ENCODE peak calls at places on chromosomes 3 and 15, in nine cellular contexts. C is CD4-positive, alpha-beta memory T cell; A is cardiac fibroblast; W is neural progenitor cell; Y is tibial artery; E is aorta; P is AG09309; X is kidney epithelial cell; Z is AG10803. M is an unnamed sample.

GRCh38 chr3:47464603-47465002 is 11.1 kb downstream of the SCAP start:
- DNase-seq in Y (no peak), X (no peak), C (no peak), A (peak), E (no peak), W (no peak), Z (no peak), P (no peak), M (no peak)

GRCh38 chr3:173395412-173396181 is 1.9 kb upstream of the NLGN1 start:
- DNase-seq in P (peak), C (peak), Z (peak), X (no peak), E (peak), W (peak), A (peak), Y (peak), M (peak)

GRCh38 chr3:175433026-175433668 is 574.0 kb downstream of the NAALADL2 start:
- DNase-seq in E (no peak), Y (no peak), W (no peak), A (peak), X (no peak), P (peak), C (no peak), Z (peak), M (no peak)

GRCh38 chr15:30649952-30650929 is 24.3 kb downstream of the ARHGAP11B start:
- DNase-seq in E (no peak), A (peak), X (no peak), C (no peak), W (no peak), Y (no peak), Z (peak), P (no peak), M (no peak)

GRCh38 chr3:133570937-133571320 is 2.6 kb upstream of the CDV3 start:
- DNase-seq in P (no peak), C (no peak), A (no peak), Y (no peak), X (no peak), E (no peak), W (no peak), Z (peak), M (no peak)

GRCh38 chr3:2540115-2540514 is 441.4 kb downstream of the CNTN4 start:
- DNase-seq in X (no peak), E (no peak), C (no peak), A (no peak), Z (no peak), P (no peak), W (no peak), Y (no peak), M (no peak)

GRCh38 chr3:78285032-78285728 is 1245.3 kb downstream of the ROBO2 start:
- DNase-seq in Z (no peak), X (no peak), Y (no peak), A (no peak), C (no peak), P (no peak), E (no peak), W (peak), M (no peak)

GRCh38 chr3:34504755-34505154 is 706.3 kb downstream of the PDCD6IP start:
- DNase-seq in A (no peak), X (no peak), W (no peak), P (no peak), Y (no peak), E (no peak), Z (no peak), C (no peak), M (no peak)

GRCh38 chr15:60859996-60860494 is 369.1 kb downstream of the RORA start:
- DNase-seq in A (no peak), E (no peak), P (peak), W (no peak), Y (no peak), Z (peak), C (no peak), X (no peak), M (no peak)

GRCh38 chr3:29536016-29536736 is 255.3 kb downstream of the RBMS3 start:
- DNase-seq in W (no peak), C (no peak), E (no peak), X (no peak), Z (peak), Y (no peak), P (no peak), A (peak), M (no peak)

GRCh38 chr3:34444137-34444536 is 645.7 kb downstream of the PDCD6IP start:
- DNase-seq in A (no peak), E (no peak), X (no peak), Y (no peak), Z (no peak), P (no peak), C (no peak), W (no peak), M (no peak)

GRCh38 chr3:160225181-160226025 is at the start of gene C3orf80:
- DNase-seq in E (peak), Z (peak), Y (peak), C (peak), P (no peak), X (no peak), A (peak), W (peak), M (peak)

GRCh38 chr3:170641510-170642236 is 55.8 kb upstream of the SLC7A14 start:
- DNase-seq in W (no peak), C (no peak), A (no peak), Z (peak), Y (peak), P (no peak), E (no peak), X (no peak), M (no peak)

GRCh38 chr15:42490743-42491539 is at the start of gene ZNF106:
- DNase-seq in E (peak), P (peak), Y (peak), Z (peak), A (peak), C (peak), X (peak), W (peak), M (peak)

GRCh38 chr3:42867138-42867537 is 8.5 kb downstream of the CYP8B1 start:
- DNase-seq in Z (no peak), X (no peak), P (no peak), Y (no peak), C (no peak), E (no peak), A (no peak), W (no peak), M (no peak)

GRCh38 chr3:151347432-151347831 is 18.1 kb upstream of the P2RY13 start:
- DNase-seq in E (no peak), W (no peak), C (no peak), P (no peak), Z (no peak), A (no peak), Y (peak), X (no peak), M (peak)

GRCh38 chr3:87120850-87121249 is 106.3 kb upstream of the CHMP2B start:
- DNase-seq in A (no peak), E (no peak), W (peak), P (no peak), X (no peak), Z (no peak), C (no peak), Y (no peak), M (no peak)

GRCh38 chr3:48600711-48601621 is 5.8 kb upstream of the COL7A1 start:
- DNase-seq in E (no peak), X (no peak), Z (no peak), A (no peak), C (no peak), W (no peak), Y (no peak), P (no peak), M (no peak)

GRCh38 chr3:101271728-101272127 is 48.6 kb downstream of the IMPG2 start:
- DNase-seq in P (no peak), Z (no peak), E (no peak), A (no peak), C (no peak), X (no peak), W (peak), Y (no peak), M (no peak)

GRCh38 chr3:189267981-189268613 is 96.3 kb downstream of the TPRG1 start:
- DNase-seq in Y (no peak), C (no peak), E (no peak), A (peak), X (no peak), W (peak), Z (peak), P (no peak), M (no peak)

GRCh38 chr3:8363200-8363599 is 138.4 kb upstream of the LMCD1 start:
- DNase-seq in Y (no peak), A (no peak), W (no peak), P (no peak), X (no peak), C (no peak), Z (no peak), E (no peak), M (no peak)

GRCh38 chr3:39183231-39184080 is 8.9 kb downstream of the XIRP1 start:
- DNase-seq in Z (no peak), C (no peak), X (no peak), Y (no peak), P (no peak), A (no peak), W (no peak), E (no peak), M (no peak)

GRCh38 chr3:189685854-189686253 is 54.7 kb downstream of the TP63 start:
- DNase-seq in Y (no peak), E (no peak), W (no peak), P (peak), Z (peak), A (peak), C (no peak), X (peak), M (no peak)

GRCh38 chr3:177753498-177754155 is 556.3 kb upstream of the TBL1XR1 start:
- DNase-seq in E (no peak), Y (peak), W (no peak), P (no peak), C (no peak), Z (no peak), A (peak), X (no peak), M (peak)

GRCh38 chr15:89068325-89068784 is 19.9 kb upstream of the ABHD2 start:
- DNase-seq in A (peak), Z (peak), E (no peak), Y (no peak), W (no peak), P (peak), C (no peak), X (peak), M (no peak)

GRCh38 chr3:157248590-157249425 is 88.9 kb upstream of the CCNL1 start:
- DNase-seq in W (peak), E (no peak), C (no peak), Z (peak), A (peak), P (peak), X (peak), Y (no peak), M (peak)

GRCh38 chr3:129827765-129828164 is 65.7 kb downstream of the TMCC1 start:
- DNase-seq in Z (no peak), A (no peak), X (no peak), P (no peak), E (no peak), Y (peak), W (no peak), C (peak), M (no peak)

GRCh38 chr15:72306211-72306785 is 13.7 kb downstream of the CELF6 start:
- DNase-seq in X (no peak), C (peak), P (no peak), A (peak), W (peak), Z (peak), Y (no peak), E (no peak), M (no peak)

GRCh38 chr3:110814170-110815007 is 257.2 kb upstream of the NECTIN3 start:
- DNase-seq in Y (no peak), C (peak), E (no peak), X (peak), W (peak), P (peak), A (peak), Z (peak), M (no peak)
- H3K4me3 ChIP-seq in Y (no peak), C (no peak), E (no peak), X (no peak), W (no peak), P (no peak), A (no peak), Z (peak), M (no peak)

DNA sequence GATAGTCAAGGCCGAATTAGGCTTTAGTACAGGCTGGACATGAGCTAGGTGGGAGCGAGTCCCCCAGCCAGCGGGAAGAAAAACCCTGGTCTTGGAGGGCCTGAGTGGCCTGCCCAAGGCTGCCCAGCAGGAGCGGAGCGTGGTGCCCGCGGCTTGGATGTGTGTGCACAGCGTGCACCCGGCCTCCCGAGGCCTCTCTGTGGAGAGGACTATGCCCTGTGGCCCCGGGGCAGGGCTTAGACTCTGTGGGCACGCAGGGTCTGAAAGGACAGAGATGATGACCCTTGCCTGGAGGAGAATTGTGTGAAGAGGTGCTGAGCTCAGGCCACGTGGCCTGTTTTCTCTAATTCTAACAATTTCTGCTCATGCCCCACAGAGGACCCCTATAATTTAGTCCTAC is 124.6 kb upstream of the IQSEC1 start:
- DNase-seq in A (no peak), W (no peak), Z (no peak), X (no peak), P (no peak), C (no peak), Y (no peak), E (peak), M (no peak)
- H3K4me3 ChIP-seq in A (no peak), W (no peak), Z (no peak), X (no peak), P (no peak), C (no peak), Y (no peak), E (no peak), M (no peak)

GRCh38 chr15:55247766-55248427 is 41.7 kb downstream of the RAB27A start:
- DNase-seq in X (no peak), Y (no peak), A (no peak), W (no peak), Z (no peak), C (no peak), P (no peak), E (no peak), M (no peak)
- H3K4me3 ChIP-seq in X (no peak), Y (no peak), A (no peak), W (no peak), Z (no peak), C (no peak), P (no peak), E (no peak), M (no peak)

GRCh38 chr3:15470261-15470660 is 42.9 kb downstream of the EAF1 start:
- DNase-seq in A (no peak), P (no peak), Y (no peak), C (no peak), E (no peak), Z (no peak), X (no peak), W (no peak), M (no peak)
- H3K4me3 ChIP-seq in A (no peak), P (no peak), Y (no peak), C (no peak), E (no peak), Z (no peak), X (no peak), W (no peak), M (no peak)

DNA sequence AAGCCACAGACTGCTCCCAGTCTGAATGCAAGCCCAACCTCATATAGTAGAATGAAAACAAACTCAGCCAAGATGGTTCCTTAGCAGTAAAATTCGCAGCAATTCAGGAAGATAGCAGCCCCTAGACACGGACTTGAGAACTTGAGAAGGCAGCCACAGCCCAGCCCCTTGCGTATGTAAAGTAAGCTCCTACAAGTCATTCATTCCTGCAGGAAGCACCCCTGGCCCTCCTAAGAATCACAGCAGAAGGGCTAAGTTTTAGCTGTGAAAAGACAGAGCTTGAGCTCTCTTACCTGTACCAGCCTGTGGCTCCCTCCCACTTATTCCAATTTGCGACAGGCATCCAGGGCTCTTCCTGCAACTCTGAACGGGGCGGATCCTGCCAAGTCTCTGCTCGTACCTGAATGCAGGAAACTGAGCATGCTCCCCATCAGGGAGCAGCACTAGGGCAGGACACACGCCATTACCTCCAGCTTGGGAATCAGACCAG is 136.4 kb downstream of the MAGI1 start:
- DNase-seq in W (peak), P (no peak), Y (no peak), C (no peak), A (peak), E (no peak), X (no peak), Z (no peak), M (no peak)
- H3K4me3 ChIP-seq in W (peak), P (no peak), Y (no peak), C (no peak), A (no peak), E (peak), X (no peak), Z (no peak), M (no peak)

GRCh38 chr3:13013595-13013993 is 59.6 kb downstream of the IQSEC1 start:
- DNase-seq in E (no peak), Z (no peak), C (no peak), W (no peak), Y (no peak), X (no peak), P (no peak), A (no peak), M (no peak)
- H3K4me3 ChIP-seq in E (no peak), Z (no peak), C (peak), W (no peak), Y (no peak), X (no peak), P (no peak), A (no peak), M (no peak)

DNA sequence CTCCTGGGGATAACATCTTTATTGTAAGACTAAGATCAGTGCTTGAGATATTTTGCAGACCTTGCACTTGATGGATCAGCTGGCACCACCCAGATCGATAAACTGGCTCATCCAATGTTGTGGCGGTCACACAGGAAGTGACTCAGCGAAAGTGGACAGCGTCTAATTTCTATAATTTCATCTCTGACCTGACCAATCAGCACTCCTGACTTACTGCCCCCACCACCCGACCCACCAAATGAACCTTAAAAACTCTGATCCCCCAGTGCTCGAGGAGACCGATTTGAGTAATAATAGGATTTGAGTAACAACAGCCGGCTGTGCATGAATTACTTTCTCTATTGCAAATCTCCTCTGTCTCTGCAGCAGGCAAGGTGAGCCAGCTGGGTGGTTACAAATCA is 62.7 kb upstream of the RNU6-1 start:
- DNase-seq in A (no peak), X (no peak), Z (no peak), W (no peak), Y (no peak), E (no peak), P (no peak), C (no peak), M (no peak)
- H3K4me3 ChIP-seq in A (no peak), X (no peak), Z (no peak), W (no peak), Y (no peak), E (no peak), P (no peak), C (no peak), M (no peak)

GRCh38 chr3:138950006-138950644 is 3.1 kb downstream of the FOXL2NB start:
- DNase-seq in Z (no peak), A (peak), E (peak), C (no peak), P (no peak), X (no peak), W (peak), Y (no peak), M (no peak)
- H3K4me3 ChIP-seq in Z (no peak), A (peak), E (peak), C (peak), P (peak), X (peak), W (peak), Y (peak), M (peak)